ENCODE peak calls at places on chromosomes 4 and X, in five cellular contexts. R is bronchial epithelial cell, X is type B pancreatic cell, V is lung, Z is ovary. L is an unnamed sample.
A peak's percentile ranks its signal among the peaks of the same experiment; 100 is the strongest.

GRCh38 chrX:809081-809480 is 178.5 kb downstream of the SHOX start:
- DNase-seq in R (no peak), X (no peak), V (no peak), Z (no peak), L (no peak)

GRCh38 chrX:139112432-139112831 is 400.9 kb upstream of the FGF13 start:
- DNase-seq in R (no peak), X (no peak), V (no peak), Z (no peak), L (no peak)

GRCh38 chr4:105135746-105136145 is 10.9 kb upstream of the TET2 start:
- DNase-seq in R (no peak), X (no peak), V (no peak), Z (no peak), L (no peak)

GRCh38 chr4:158013858-158014257 is 159.0 kb downstream of the GASK1B start:
- DNase-seq in R (no peak), X (no peak), V (no peak), Z (no peak), L (no peak)

GRCh38 chrX:6021316-6022091 is 207.2 kb downstream of the NLGN4X start:
- DNase-seq in R (peak; percentile 51), X (no peak), V (peak; percentile 31), Z (no peak), L (no peak)

GRCh38 chrX:110418220-110418856 is 59.7 kb downstream of the RTL9 start:
- DNase-seq in R (peak; percentile 53), X (no peak), V (peak; percentile 57), Z (peak; percentile 65), L (no peak)

GRCh38 chrX:23667239-23668177 is at the start of gene PRDX4:
- DNase-seq in R (peak; percentile 58), X (peak; percentile 95), V (peak; percentile 88), Z (peak; percentile 92), L (peak; percentile 98)

GRCh38 chr4:156888762-156889161 is 82.8 kb downstream of the PDGFC start:
- DNase-seq in R (peak; percentile 95), X (no peak), V (no peak), Z (no peak), L (no peak)

GRCh38 chrX:141982296-141982695 is 78.6 kb downstream of the MAGEC1 start:
- DNase-seq in R (no peak), X (no peak), V (no peak), Z (no peak), L (no peak)

GRCh38 chrX:73977542-73978169 is 326.3 kb upstream of the ZCCHC13 start:
- DNase-seq in R (no peak), X (no peak), V (no peak), Z (no peak), L (no peak)

GRCh38 chrX:142095816-142096215 is 109.3 kb downstream of the MAGEC2 start:
- DNase-seq in R (no peak), X (no peak), V (no peak), Z (no peak), L (no peak)

GRCh38 chr4:2244947-2245786 is 3.2 kb upstream of the HAUS3 start:
- DNase-seq in R (peak; percentile 17), X (no peak), V (no peak), Z (no peak), L (no peak)

GRCh38 chrX:154074199-154074598 is 23.3 kb downstream of the MECP2 start:
- DNase-seq in R (peak; percentile 58), X (no peak), V (no peak), Z (no peak), L (no peak)

GRCh38 chr4:158998624-158999023 is 104.3 kb upstream of the RAPGEF2 start:
- DNase-seq in R (peak; percentile 36), X (no peak), V (no peak), Z (no peak), L (no peak)

GRCh38 chrX:6311540-6311939 is 82.9 kb upstream of the NLGN4X start:
- DNase-seq in R (no peak), X (no peak), V (no peak), Z (no peak), L (no peak)

GRCh38 chr4:156968479-156968984 is 3.1 kb downstream of the PDGFC start:
- DNase-seq in R (peak; percentile 79), X (peak; percentile 68), V (peak; percentile 71), Z (peak; percentile 55), L (no peak)

GRCh38 chr4:122874194-122874593 is 47.6 kb downstream of the FGF2 start:
- DNase-seq in R (peak; percentile 83), X (no peak), V (no peak), Z (no peak), L (no peak)

GRCh38 chr4:183118585-183118984 is 19.5 kb downstream of the WWC2 start:
- DNase-seq in R (peak; percentile 70), X (no peak), V (no peak), Z (no peak), L (no peak)

GRCh38 chr4:40183615-40184411 is 13.0 kb upstream of the RHOH start:
- DNase-seq in R (peak; percentile 92), X (no peak), V (no peak), Z (no peak), L (no peak)

GRCh38 chr4:179467890-179468289 is 2025.7 kb upstream of the AGA start:
- DNase-seq in R (no peak), X (no peak), V (no peak), Z (no peak), L (no peak)

GRCh38 chrX:40434947-40435346 is 145.8 kb upstream of the ATP6AP2 start:
- DNase-seq in R (no peak), X (no peak), V (no peak), Z (peak; percentile 53), L (no peak)

GRCh38 chrX:29662101-29662500 is 553.3 kb upstream of the MAGEB2 start:
- DNase-seq in R (peak; percentile 77), X (no peak), V (no peak), Z (no peak), L (no peak)

GRCh38 chrX:43448688-43449087 is 207.4 kb upstream of the MAOA start:
- DNase-seq in R (no peak), X (no peak), V (no peak), Z (no peak), L (no peak)

GRCh38 chr4:48180234-48180633 is 46.2 kb upstream of the TXK start:
- DNase-seq in R (no peak), X (no peak), V (no peak), Z (no peak), L (no peak)

GRCh38 chr4:185143596-185143969 is 517 bp downstream of the SLC25A4 start:
- DNase-seq in R (peak; percentile 50), X (no peak), V (no peak), Z (peak; percentile 63), L (no peak)

GRCh38 chr4:168978001-168978700 is 31.9 kb downstream of the CBR4 start:
- DNase-seq in R (peak; percentile 15), X (no peak), V (no peak), Z (no peak), L (no peak)

DNA sequence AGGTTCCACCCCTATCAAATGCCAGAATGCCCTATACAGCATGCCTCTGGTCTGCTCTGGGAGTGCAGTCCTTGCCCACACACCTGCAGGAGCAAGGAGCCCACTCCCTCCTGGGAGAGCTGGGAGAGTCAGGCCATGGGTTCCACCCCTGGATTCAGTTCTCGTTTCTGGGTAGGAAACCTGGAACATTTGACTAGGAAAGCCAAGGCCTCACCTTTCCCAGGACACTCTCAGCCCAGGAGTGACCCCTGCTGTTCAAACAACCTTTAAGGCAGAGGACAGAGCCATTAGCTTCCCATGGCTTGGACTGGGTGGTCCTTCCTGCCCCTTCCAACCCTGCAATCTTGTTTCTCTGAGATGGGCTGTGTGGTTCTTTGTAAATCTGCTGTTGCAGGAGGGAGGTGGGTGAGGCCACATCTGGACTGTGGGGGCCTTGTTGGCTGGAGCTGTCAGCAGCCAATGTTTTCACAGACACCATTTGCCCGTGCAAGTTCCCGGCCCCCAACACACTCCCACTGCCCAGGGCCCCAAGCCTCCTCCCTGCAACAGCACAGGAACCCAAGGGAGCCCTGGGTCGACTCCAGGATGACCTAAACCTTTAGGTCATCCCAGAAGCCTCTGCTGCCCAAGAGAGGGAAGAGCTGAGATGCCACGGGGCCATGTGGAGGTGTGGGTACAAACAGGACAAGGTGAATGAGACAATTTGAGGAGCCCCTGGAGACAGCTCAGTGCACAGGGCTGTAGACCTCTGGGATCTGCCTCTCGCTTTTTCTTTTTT is 104.4 kb downstream of the PJA1 start:
- DNase-seq in R (peak; percentile 26), X (peak; percentile 49), V (peak; percentile 29), Z (peak; percentile 50), L (peak; percentile 79)
- TF ChIP-seq CTCF in R (peak; percentile 43), X (peak; percentile 29), V (no peak), Z (no peak), L (peak; percentile 47)

GRCh38 chrX:115437841-115438240 is 123.1 kb upstream of the PLS3 start:
- DNase-seq in R (no peak), X (no peak), V (no peak), Z (no peak), L (no peak)
- TF ChIP-seq CTCF in R (no peak), X (no peak), V (no peak), Z (no peak), L (no peak)

DNA sequence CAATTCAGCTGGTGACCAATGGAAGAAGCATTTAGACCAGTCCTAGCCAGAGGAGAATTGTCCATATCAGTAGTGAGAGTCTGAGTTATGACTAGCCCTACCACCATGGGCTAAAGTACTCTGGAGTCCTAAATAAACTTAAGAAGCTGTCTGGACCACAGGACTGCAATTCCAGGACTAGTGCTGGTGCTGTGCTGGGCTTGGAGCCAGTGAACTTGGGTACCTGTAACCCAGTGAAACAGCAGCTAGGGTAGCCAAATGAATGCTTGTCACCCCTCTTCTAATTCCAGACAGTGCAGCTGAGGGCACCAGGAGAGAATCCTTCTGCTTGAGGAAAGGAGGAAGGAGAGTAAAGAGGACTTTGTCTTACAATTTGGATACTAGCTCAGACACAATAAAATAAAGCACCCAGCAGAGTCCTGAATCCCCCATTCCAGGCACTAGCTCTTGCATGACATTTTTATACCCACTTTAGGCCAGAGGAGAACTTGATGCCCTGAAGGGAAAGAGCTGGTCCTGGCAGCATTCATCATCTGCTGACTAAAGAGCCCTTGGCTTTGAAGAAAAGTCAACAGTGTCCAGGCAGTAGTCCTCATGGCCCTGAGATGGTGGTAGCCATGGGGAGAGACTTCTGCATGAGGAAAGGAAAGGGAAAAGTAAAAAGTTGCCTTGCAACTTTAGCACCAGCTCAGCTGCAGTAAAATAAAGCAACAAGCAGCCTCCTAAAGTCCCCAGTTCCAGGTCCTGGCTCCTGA is 2675.7 kb downstream of the PCDH7 start:
- DNase-seq in R (no peak), X (no peak), V (no peak), Z (no peak), L (no peak)
- TF ChIP-seq CTCF in R (no peak), X (no peak), V (no peak), Z (no peak), L (no peak)

DNA sequence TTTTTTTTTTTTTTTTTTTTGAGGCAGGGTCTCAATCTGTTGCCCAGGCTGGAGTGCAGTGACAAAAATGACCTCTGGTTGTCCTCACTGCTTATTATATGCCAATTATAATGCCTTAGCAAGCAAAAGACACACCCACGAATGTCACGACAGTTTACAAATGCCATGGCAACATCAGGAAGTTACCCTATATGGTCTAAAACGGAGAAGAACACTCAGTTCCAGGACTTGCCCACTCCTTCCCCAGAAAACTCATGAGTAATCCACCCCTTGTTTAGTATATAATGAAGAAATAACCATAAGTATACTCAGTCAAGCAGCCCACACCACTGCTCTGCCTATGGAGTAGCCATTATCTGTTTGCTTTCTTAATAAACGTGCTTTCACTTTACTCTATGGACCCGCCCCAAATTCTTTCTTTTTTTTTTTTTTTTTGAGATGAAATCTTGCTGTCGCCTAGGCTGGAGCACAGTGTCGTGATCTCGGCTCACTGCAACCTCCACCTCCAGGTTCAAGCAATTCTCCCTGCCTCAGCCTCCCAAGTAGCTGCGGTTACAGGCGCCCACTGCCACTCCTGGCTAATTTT is 106.2 kb downstream of the SMIM20 start:
- DNase-seq in R (peak; percentile 80), X (no peak), V (no peak), Z (no peak), L (no peak)
- TF ChIP-seq CTCF in R (no peak), X (no peak), V (no peak), Z (no peak), L (no peak)